ENCODE peak calls at places on chromosome 18, in ten cellular contexts. T is EL; W is activated gamma-delta T cell treated with Interleukin-2 at 50 U/mL for 16 hours; Q is activated effector memory CD4-positive, alpha-beta T cell treated with anti-CD3 and anti-CD28 coated beads, Interleukin-2, amount 50 U/mL, for 16 hours; C is T-helper 1 cell; A is GM04504; I is HCT116; E is skeletal muscle cell; U is foreskin fibroblast; D is K562. Z is an unnamed sample.

GRCh38 chr18:6374935-6375529 is 39.7 kb downstream of the L3MBTL4 start:
- DNase-seq in U (no peak), A (no peak), W (no peak), C (no peak), I (no peak), D (no peak), Q (no peak), T (no peak), E (no peak), Z (no peak)

GRCh38 chr18:30094556-30094955 is 948.0 kb downstream of the DSC3 start:
- DNase-seq in C (no peak), A (no peak), W (no peak), T (peak), D (no peak), I (no peak), Q (no peak), E (peak), U (no peak), Z (no peak)

GRCh38 chr18:13077473-13077872 is 86.3 kb downstream of the CEP192 start:
- DNase-seq in D (no peak), C (no peak), I (no peak), T (no peak), E (no peak), Q (no peak), A (no peak), W (no peak), U (no peak), Z (no peak)

GRCh38 chr18:56662902-56663301 is 11.7 kb downstream of the WDR7 start:
- DNase-seq in T (no peak), C (no peak), E (no peak), I (no peak), Q (no peak), W (no peak), D (peak), A (no peak), U (no peak), Z (no peak)

GRCh38 chr18:3103576-3103975 is 90.6 kb upstream of the LPIN2 start:
- DNase-seq in I (no peak), Q (no peak), C (no peak), E (no peak), D (no peak), U (peak), W (no peak), T (no peak), A (no peak), Z (no peak)

GRCh38 chr18:57915848-57916596 is 112.9 kb upstream of the ATP8B1 start:
- DNase-seq in D (peak), E (no peak), C (no peak), I (no peak), W (no peak), T (peak), U (peak), A (no peak), Q (no peak), Z (no peak)

GRCh38 chr18:59228361-59228760 is 8.4 kb downstream of the GRP start:
- DNase-seq in W (no peak), D (no peak), Q (no peak), T (peak), U (peak), A (peak), C (no peak), I (no peak), E (no peak), Z (peak)

GRCh38 chr18:56986829-56987228 is 160.1 kb upstream of the BOD1L2 start:
- DNase-seq in U (no peak), D (no peak), W (no peak), E (no peak), Q (no peak), A (no peak), T (no peak), C (no peak), I (no peak), Z (no peak)

GRCh38 chr18:31232779-31233424 is 70.2 kb upstream of the DSC1 start:
- DNase-seq in D (peak), W (no peak), I (no peak), Q (no peak), C (no peak), A (no peak), E (no peak), U (no peak), T (no peak), Z (no peak)

GRCh38 chr18:56869189-56869777 is 218.1 kb downstream of the WDR7 start:
- DNase-seq in D (peak), E (peak), T (peak), Q (no peak), C (no peak), U (peak), W (no peak), I (peak), A (peak), Z (peak)

GRCh38 chr18:25831226-25831828 is 259.1 kb downstream of the SS18 start:
- DNase-seq in T (peak), W (no peak), I (no peak), Q (no peak), D (no peak), E (no peak), U (no peak), C (no peak), A (no peak), Z (no peak)

GRCh38 chr18:77203071-77203470 is 46.6 kb upstream of the GALR1 start:
- DNase-seq in Q (no peak), U (peak), D (no peak), C (no peak), I (no peak), T (no peak), E (no peak), A (no peak), W (no peak), Z (no peak)

GRCh38 chr18:46283895-46284295 is 179.7 kb downstream of the HAUS1 start:
- DNase-seq in D (no peak), Q (no peak), W (no peak), I (no peak), U (no peak), E (no peak), T (no peak), C (no peak), A (no peak), Z (no peak)

GRCh38 chr18:8721716-8722115 is 16.4 kb downstream of the MTCL1 start:
- DNase-seq in D (no peak), W (no peak), E (no peak), C (no peak), Q (no peak), U (peak), A (no peak), I (peak), T (peak), Z (no peak)

GRCh38 chr18:79516441-79516931 is 120.8 kb downstream of the NFATC1 start:
- DNase-seq in I (no peak), E (no peak), W (no peak), A (no peak), Q (no peak), C (no peak), U (no peak), T (no peak), D (no peak), Z (no peak)

GRCh38 chr18:34947711-34948125 is 93.5 kb upstream of the MAPRE2 start:
- DNase-seq in A (no peak), I (no peak), W (no peak), Q (no peak), E (peak), D (peak), U (peak), C (no peak), T (peak), Z (no peak)

Z was measured in AG09309.